ENCODE peak calls at places on chromosomes 5 and 9, in six cellular contexts. T is pancreas, Y is SJCRH30, O is Peyer's patch, I is MM.1S, J is choroid plexus epithelial cell. F is an unnamed sample.
A peak's percentile ranks its signal among the peaks of the same experiment; 100 is the strongest.

GRCh38 chr9:126796758-126797157 is 8.1 kb upstream of the ZBTB43 start:
- DNase-seq in T (no peak), Y (no peak), O (no peak), I (no peak), J (no peak), F (no peak)

GRCh38 chr9:83440641-83441040 is 97.6 kb downstream of the FRMD3 start:
- DNase-seq in T (no peak), Y (no peak), O (no peak), I (no peak), J (no peak), F (no peak)

GRCh38 chr5:19546521-19546920 is 441.5 kb downstream of the CDH18 start:
- DNase-seq in T (no peak), Y (no peak), O (no peak), I (no peak), J (no peak), F (no peak)

GRCh38 chr9:137351781-137352501 is 49.9 kb upstream of the NRARP start:
- DNase-seq in T (no peak), Y (no peak), O (no peak), I (no peak), J (no peak), F (no peak)

GRCh38 chr9:94826644-94827410 is 100.3 kb downstream of the AOPEP start:
- DNase-seq in T (no peak), Y (no peak), O (no peak), I (no peak), J (no peak), F (no peak)

GRCh38 chr5:179393078-179393477 is 47.8 kb upstream of the ADAMTS2 start:
- DNase-seq in T (no peak), Y (no peak), O (no peak), I (no peak), J (peak; percentile 80), F (no peak)

GRCh38 chr9:92616199-92617129 is 53.5 kb downstream of the IPPK start:
- DNase-seq in T (no peak), Y (no peak), O (peak; percentile 58), I (no peak), J (peak; percentile 48), F (no peak)

GRCh38 chr9:132411091-132411508 is 1.1 kb downstream of the CFAP77 start:
- DNase-seq in T (peak; percentile 79), Y (no peak), O (peak; percentile 81), I (peak; percentile 85), J (peak; percentile 41), F (peak; percentile 73)

GRCh38 chr9:112556497-112557085 is 70.0 kb downstream of the KIAA1958 start:
- DNase-seq in T (no peak), Y (no peak), O (no peak), I (no peak), J (peak; percentile 39), F (no peak)

GRCh38 chr9:34179528-34180138 is 790 bp downstream of the UBAP1 start:
- DNase-seq in T (no peak), Y (no peak), O (peak; percentile 66), I (no peak), J (peak; percentile 66), F (no peak)

GRCh38 chr5:76867827-76868693 is 18.2 kb downstream of the S100Z start:
- DNase-seq in T (peak; percentile 67), Y (peak; percentile 41), O (peak; percentile 80), I (peak; percentile 76), J (peak; percentile 87), F (peak; percentile 30)

GRCh38 chr5:122863240-122863639 is 17.8 kb downstream of the SNX24 start:
- DNase-seq in T (no peak), Y (no peak), O (no peak), I (no peak), J (no peak), F (no peak)

GRCh38 chr5:80516826-80517225 is 28.9 kb downstream of the FAM151B start:
- DNase-seq in T (no peak), Y (peak; percentile 90), O (peak; percentile 48), I (no peak), J (peak; percentile 92), F (no peak)

GRCh38 chr5:31635446-31635845 is 3.5 kb upstream of the PDZD2 start:
- DNase-seq in T (no peak), Y (no peak), O (no peak), I (no peak), J (no peak), F (no peak)

GRCh38 chr9:135034106-135034505 is 53.4 kb upstream of the OLFM1 start:
- DNase-seq in T (peak; percentile 17), Y (no peak), O (no peak), I (no peak), J (no peak), F (no peak)

GRCh38 chr5:163889369-163889768 is 383.9 kb downstream of the MAT2B start:
- DNase-seq in T (no peak), Y (no peak), O (no peak), I (no peak), J (peak; percentile 89), F (no peak)

GRCh38 chr9:21994526-21994995 is at the start of gene CDKN2B-AS1:
- DNase-seq in T (peak; percentile 76), Y (peak; percentile 89), O (peak; percentile 77), I (no peak), J (peak; percentile 83), F (no peak)

GRCh38 chr5:176656467-176656990 is 9.2 kb downstream of the TSPAN17 start:
- DNase-seq in T (no peak), Y (no peak), O (no peak), I (no peak), J (no peak), F (no peak)

GRCh38 chr5:84113246-84114118 is 271.2 kb downstream of the EDIL3 start:
- DNase-seq in T (no peak), Y (peak; percentile 39), O (no peak), I (no peak), J (peak; percentile 73), F (no peak)

GRCh38 chr9:96644137-96644536 is 11.0 kb downstream of the PRXL2C start:
- DNase-seq in T (no peak), Y (no peak), O (no peak), I (no peak), J (no peak), F (no peak)

GRCh38 chr5:16005210-16005609 is 174.4 kb downstream of the MARCHF11 start:
- DNase-seq in T (no peak), Y (no peak), O (no peak), I (no peak), J (no peak), F (no peak)

GRCh38 chr5:67334383-67334782 is 137.8 kb upstream of the CD180 start:
- DNase-seq in T (no peak), Y (no peak), O (no peak), I (no peak), J (no peak), F (no peak)

GRCh38 chr9:130111805-130112204 is 58.1 kb downstream of the GPR107 start:
- DNase-seq in T (no peak), Y (no peak), O (no peak), I (no peak), J (no peak), F (no peak)

GRCh38 chr5:66963559-66963971 is 233.0 kb downstream of the CD180 start:
- DNase-seq in T (no peak), Y (no peak), O (no peak), I (no peak), J (peak; percentile 56), F (no peak)

DNA sequence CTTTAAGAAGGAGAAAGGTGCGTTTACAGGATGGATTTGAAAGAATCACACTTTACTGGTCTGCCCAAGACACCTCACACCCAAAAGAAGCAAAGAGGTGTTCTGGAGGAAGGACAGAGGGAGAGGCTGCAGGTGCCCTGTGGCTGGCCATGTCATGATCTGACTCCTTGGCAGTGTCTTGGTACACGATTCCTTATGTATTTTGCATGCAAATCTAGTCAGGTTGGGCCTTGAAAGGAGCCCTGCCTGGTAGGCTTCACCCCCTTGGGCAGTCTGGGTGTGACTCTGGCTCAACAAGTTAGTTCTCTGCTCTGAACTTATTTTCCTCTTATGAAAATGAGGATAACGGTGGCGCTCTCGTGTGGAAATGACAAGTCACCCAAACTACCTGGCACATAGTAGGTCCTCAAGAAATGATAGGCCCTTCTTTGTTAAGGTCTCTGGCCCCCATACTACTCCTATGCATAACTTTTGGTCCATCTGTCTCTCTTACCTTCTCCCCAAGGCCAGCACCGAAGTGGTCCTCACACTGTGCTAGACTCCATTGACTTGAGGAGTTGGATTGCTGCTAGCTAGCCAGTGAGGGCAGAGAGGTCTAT is 212.5 kb downstream of the SEMA6A start:
- DNase-seq in T (no peak), Y (no peak), O (no peak), I (no peak), J (no peak), F (no peak)
- H3K4me3 ChIP-seq in T (no peak overlapping the region), Y (no peak overlapping the region), O (no peak overlapping the region), I (no peak overlapping the region), J (peak overlapping the region; percentile 58), F (no peak overlapping the region)

DNA sequence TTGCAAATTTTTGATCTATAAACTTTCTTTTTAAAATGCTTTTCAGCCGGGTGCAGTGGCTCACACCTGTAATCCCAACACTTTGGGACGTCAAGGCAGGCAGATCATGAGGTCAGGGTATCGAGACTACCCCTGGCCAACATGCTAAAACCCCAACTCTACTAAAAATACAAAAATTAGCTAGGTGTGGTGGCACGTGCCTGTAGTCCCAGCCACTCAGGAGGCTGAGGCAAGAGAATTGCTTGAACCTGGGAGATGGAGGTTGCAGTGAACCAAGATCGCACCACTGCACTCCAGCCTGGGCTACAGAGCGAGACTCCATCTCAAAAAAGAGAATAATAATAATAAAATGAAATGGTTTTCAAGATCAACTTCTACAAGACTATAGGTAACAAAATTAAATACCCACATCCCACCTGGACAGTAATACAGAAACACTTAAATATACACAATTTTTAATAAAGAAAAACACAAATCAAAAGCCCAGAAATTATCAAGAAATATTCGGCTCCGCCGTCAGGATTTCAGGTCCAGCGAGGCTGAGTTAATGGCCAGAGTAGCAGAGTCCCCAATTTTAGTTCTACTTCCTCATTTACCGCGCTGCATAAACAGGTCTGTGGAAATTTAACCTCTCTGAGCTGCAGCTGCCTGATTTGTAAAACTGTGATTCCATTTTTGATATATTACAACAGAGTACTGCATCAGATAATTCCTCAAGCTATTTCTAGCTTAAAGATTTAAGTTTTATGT is 4.0 kb downstream of the TUT7 start:
- DNase-seq in T (no peak), Y (no peak), O (no peak), I (no peak), J (no peak), F (no peak)
- H3K4me3 ChIP-seq in T (no peak overlapping the region), Y (no peak overlapping the region), O (peak overlapping the region; percentile 9), I (peak overlapping the region; percentile 93), J (peak overlapping the region; percentile 21), F (no peak overlapping the region)

GRCh38 chr5:159061186-159061796 is 38.4 kb downstream of the EBF1 start:
- DNase-seq in T (no peak), Y (peak; percentile 85), O (no peak), I (no peak), J (peak; percentile 82), F (no peak)
- H3K4me3 ChIP-seq in T (no peak overlapping the region), Y (peak overlapping the region; percentile 60), O (no peak overlapping the region), I (no peak overlapping the region), J (peak overlapping the region; percentile 46), F (no peak overlapping the region)

DNA sequence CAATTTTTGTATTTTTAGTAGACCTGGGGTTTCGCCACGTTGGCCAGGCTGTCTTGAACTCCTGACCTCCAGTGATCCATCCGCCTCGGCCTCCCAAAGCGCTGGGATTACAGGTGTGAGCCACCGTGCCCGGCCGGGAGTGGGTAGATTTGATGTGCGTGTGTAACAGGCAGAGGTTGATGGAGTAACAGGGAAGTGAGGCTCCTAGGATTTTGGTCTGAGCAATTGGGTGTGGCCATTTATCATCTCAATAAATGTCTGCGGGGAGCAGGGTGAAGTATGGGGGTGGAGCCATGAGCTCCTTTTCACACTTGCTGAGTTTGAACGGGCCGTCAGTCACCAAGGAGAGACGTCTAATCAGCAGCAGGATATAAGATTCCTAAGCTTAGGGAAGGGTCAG is 1.2 kb upstream of the REXO4 start:
- DNase-seq in T (no peak), Y (no peak), O (peak; percentile 57), I (no peak), J (no peak), F (no peak)
- H3K4me3 ChIP-seq in T (no peak overlapping the region), Y (peak overlapping the region; percentile 93), O (peak overlapping the region; percentile 76), I (no peak overlapping the region), J (no peak overlapping the region), F (no peak overlapping the region)